ENCODE peak calls at places on chromosomes 11 and 22, in seven cellular contexts. F, W, A, U, T, V and G are unnamed samples.

GRCh38 chr11:126282361-126282741 is 542 bp upstream of the TIRAP start:
- DNase-seq in F (peak; percentile 18), W (peak; percentile 45), A (peak; percentile 41), U (peak; percentile 41), T (peak; percentile 48), V (peak; percentile 61), G (peak; percentile 20)

GRCh38 chr11:74686792-74687191 is 44.4 kb downstream of the CHRDL2 start:
- DNase-seq in F (no peak), W (no peak), A (peak; percentile 50), U (no peak), T (no peak), V (no peak), G (no peak)

GRCh38 chr22:41596776-41597634 is 7.4 kb upstream of the PMM1 start:
- DNase-seq in F (peak; percentile 39), W (no peak), A (peak; percentile 60), U (peak; percentile 43), T (peak; percentile 34), V (peak; percentile 69), G (peak; percentile 55)

GRCh38 chr11:127106142-127106541 is 105.6 kb upstream of the KIRREL3 start:
- DNase-seq in F (no peak), W (no peak), A (no peak), U (no peak), T (no peak), V (peak; percentile 7), G (no peak)

GRCh38 chr11:57649826-57650738 is at the start of gene YPEL4:
- DNase-seq in F (no peak), W (peak; percentile 79), A (peak; percentile 81), U (peak; percentile 54), T (peak; percentile 60), V (peak; percentile 88), G (no peak)

GRCh38 chr11:28009383-28009782 is 98.6 kb downstream of the KIF18A start:
- DNase-seq in F (no peak), W (no peak), A (peak; percentile 89), U (no peak), T (no peak), V (peak; percentile 4), G (no peak)

GRCh38 chr11:16792426-16792825 is 54.0 kb downstream of the C11orf58 start:
- DNase-seq in F (no peak), W (no peak), A (no peak), U (no peak), T (no peak), V (no peak), G (peak; percentile 24)

GRCh38 chr11:14645247-14645912 is 1.8 kb downstream of the PDE3B start:
- DNase-seq in F (no peak), W (no peak), A (peak; percentile 52), U (no peak), T (no peak), V (no peak), G (peak; percentile 32)

GRCh38 chr22:23565942-23566715 is 14.0 kb downstream of the IGLL1 start:
- DNase-seq in F (no peak), W (no peak), A (no peak), U (peak; percentile 10), T (no peak), V (no peak), G (no peak)

GRCh38 chr11:17730608-17731462 is 3.7 kb upstream of the KCNC1 start:
- DNase-seq in F (peak; percentile 65), W (peak; percentile 48), A (peak; percentile 77), U (peak; percentile 82), T (peak; percentile 82), V (peak; percentile 90), G (peak; percentile 34)

GRCh38 chr22:42897960-42898359 is 40.9 kb upstream of the ARFGAP3 start:
- DNase-seq in F (no peak), W (no peak), A (no peak), U (no peak), T (no peak), V (no peak), G (no peak)

GRCh38 chr11:33721291-33721840 is 14.9 kb downstream of the CD59 start:
- DNase-seq in F (no peak), W (no peak), A (peak; percentile 51), U (no peak), T (no peak), V (no peak), G (no peak)

GRCh38 chr11:83951521-83951920 is 665.4 kb upstream of the CCDC90B start:
- DNase-seq in F (no peak), W (no peak), A (no peak), U (no peak), T (no peak), V (no peak), G (no peak)

GRCh38 chr11:14186376-14186775 is 172.6 kb downstream of the RRAS2 start:
- DNase-seq in F (no peak), W (no peak), A (no peak), U (no peak), T (no peak), V (no peak), G (no peak)

GRCh38 chr11:1762537-1763302 is 1.0 kb downstream of the CTSD start:
- DNase-seq in F (no peak), W (peak; percentile 57), A (peak; percentile 26), U (no peak), T (no peak), V (peak; percentile 51), G (peak; percentile 26)

GRCh38 chr11:115707180-115707905 is 203.1 kb upstream of the CADM1 start:
- DNase-seq in F (no peak), W (no peak), A (no peak), U (no peak), T (no peak), V (no peak), G (peak; percentile 18)

GRCh38 chr11:45378516-45378915 is 92.4 kb upstream of the SYT13 start:
- DNase-seq in F (no peak), W (no peak), A (no peak), U (no peak), T (no peak), V (no peak), G (no peak)

GRCh38 chr11:69651834-69652620 is 11.1 kb downstream of the CCND1 start:
- DNase-seq in F (no peak), W (no peak), A (no peak), U (no peak), T (no peak), V (no peak), G (no peak)

GRCh38 chr22:23404689-23405365 is 175.3 kb downstream of the IGLL1 start:
- DNase-seq in F (no peak), W (no peak), A (peak; percentile 22), U (no peak), T (peak; percentile 24), V (no peak), G (no peak)

GRCh38 chr22:31333648-31334047 is 12.5 kb downstream of the PATZ1 start:
- DNase-seq in F (no peak), W (no peak), A (no peak), U (no peak), T (no peak), V (no peak), G (no peak)

GRCh38 chr11:116871248-116871647 is 33.8 kb upstream of the APOA1 start:
- DNase-seq in F (no peak), W (no peak), A (peak; percentile 78), U (no peak), T (peak; percentile 44), V (peak; percentile 73), G (no peak)

GRCh38 chr11:61092280-61092766 is 10.0 kb upstream of the CD5 start:
- DNase-seq in F (no peak), W (no peak), A (no peak), U (peak; percentile 77), T (no peak), V (no peak), G (no peak)

GRCh38 chr11:42023267-42023666 is 563.8 kb upstream of the LRRC4C start:
- DNase-seq in F (no peak), W (no peak), A (no peak), U (no peak), T (no peak), V (no peak), G (no peak)

GRCh38 chr11:59818572-59818971 is 8.0 kb upstream of the MRPL16 start:
- DNase-seq in F (no peak), W (no peak), A (no peak), U (no peak), T (no peak), V (no peak), G (no peak)

GRCh38 chr11:93738647-93739081 is 2.6 kb downstream of the TAF1D start:
- DNase-seq in F (no peak), W (no peak), A (no peak), U (no peak), T (no peak), V (no peak), G (no peak)

GRCh38 chr11:27754035-27755017 is 54.1 kb upstream of the BDNF start:
- DNase-seq in F (no peak), W (no peak), A (no peak), U (no peak), T (no peak), V (peak; percentile 18), G (no peak)

GRCh38 chr11:122140535-122140934 is 24.5 kb upstream of the BLID start:
- DNase-seq in F (no peak), W (no peak), A (peak; percentile 68), U (no peak), T (no peak), V (peak; percentile 30), G (no peak)

GRCh38 chr11:111759778-111760407 is 6.3 kb downstream of the PPP2R1B start:
- DNase-seq in F (no peak), W (no peak), A (no peak), U (no peak), T (no peak), V (no peak), G (no peak)

GRCh38 chr11:877565-877964 is 33.0 kb downstream of the CHID1 start:
- DNase-seq in F (peak; percentile 37), W (no peak), A (no peak), U (peak; percentile 46), T (no peak), V (no peak), G (no peak)

GRCh38 chr11:7524831-7525230 is 11.0 kb downstream of the PPFIBP2 start:
- DNase-seq in F (no peak), W (no peak), A (no peak), U (no peak), T (no peak), V (no peak), G (peak; percentile 25)